ENCODE peak calls at places on chromosome 2, in six cellular contexts. D, Z, T, W, E and R are unnamed samples.

GRCh38 chr2:178804791-178805190 is 2.4 kb downstream of the TTN start:
- DNase-seq in E (no peak), Z (no peak), W (peak), D (no peak), T (no peak), R (peak)

GRCh38 chr2:190340369-190340768 is 3.0 kb upstream of the INPP1 start:
- DNase-seq in D (no peak), E (no peak), W (no peak), T (peak), Z (peak), R (peak)

GRCh38 chr2:97645112-97645699 is 656 bp upstream of the COX5B start:
- DNase-seq in E (no peak), D (no peak), Z (no peak), W (no peak), T (peak), R (no peak)

GRCh38 chr2:226813148-226813701 is 13.6 kb upstream of the IRS1 start:
- DNase-seq in T (peak), W (no peak), D (no peak), E (no peak), Z (peak), R (no peak)

GRCh38 chr2:25215232-25215631 is 46.9 kb upstream of the POMC start:
- DNase-seq in W (no peak), D (no peak), E (no peak), Z (no peak), T (no peak), R (no peak)

GRCh38 chr2:66604911-66605310 is 170.0 kb downstream of the MEIS1 start:
- DNase-seq in W (no peak), D (no peak), Z (no peak), E (no peak), T (no peak), R (no peak)

GRCh38 chr2:239890347-239890746 is 134.8 kb downstream of the NDUFA10 start:
- DNase-seq in Z (no peak), D (no peak), W (no peak), E (no peak), T (peak), R (no peak)

GRCh38 chr2:25228848-25229674 is 60.7 kb upstream of the POMC start:
- DNase-seq in D (peak), W (peak), E (no peak), T (peak), Z (peak), R (peak)

GRCh38 chr2:241878007-241878970 is 8.8 kb downstream of the RTP5 start:
- DNase-seq in W (peak), D (peak), Z (peak), T (peak), E (no peak), R (peak)

GRCh38 chr2:95009009-95009760 is 16.3 kb upstream of the MAL start:
- DNase-seq in Z (no peak), T (no peak), W (no peak), D (no peak), E (no peak), R (no peak)

GRCh38 chr2:230798769-230799399 is 65.9 kb upstream of the ITM2C start:
- DNase-seq in D (peak), W (peak), T (no peak), Z (no peak), E (no peak), R (peak)

GRCh38 chr2:98480598-98480997 is 35.9 kb downstream of the INPP4A start:
- DNase-seq in D (no peak), T (no peak), W (no peak), Z (no peak), E (no peak), R (no peak)

GRCh38 chr2:191302459-191303155 is 57.4 kb downstream of the MYO1B start:
- DNase-seq in W (peak), Z (no peak), D (no peak), T (no peak), E (no peak), R (peak)

GRCh38 chr2:119489232-119489952 is 34.9 kb downstream of the SCTR start:
- DNase-seq in E (no peak), D (peak), Z (no peak), T (no peak), W (no peak), R (no peak)

GRCh38 chr2:66925128-66925527 is 472.0 kb upstream of the ETAA1 start:
- DNase-seq in D (no peak), Z (no peak), W (no peak), E (peak), T (no peak), R (peak)

GRCh38 chr2:15731889-15732271 is 140.2 kb downstream of the DDX1 start:
- DNase-seq in Z (no peak), T (no peak), W (no peak), D (no peak), E (no peak), R (no peak)

GRCh38 chr2:40315684-40316083 is 136.2 kb downstream of the SLC8A1 start:
- DNase-seq in W (no peak), E (peak), D (no peak), Z (no peak), T (no peak), R (peak)

GRCh38 chr2:47058061-47058931 is 96.8 kb downstream of the STPG4 start:
- DNase-seq in W (no peak), T (no peak), D (no peak), Z (no peak), E (no peak), R (peak)

GRCh38 chr2:102369866-102370265 is 14.3 kb downstream of the IL18R1 start:
- DNase-seq in E (no peak), D (no peak), T (no peak), W (no peak), Z (no peak), R (no peak)

GRCh38 chr2:236045264-236046235 is 122.6 kb downstream of the GBX2 start:
- DNase-seq in E (no peak), Z (no peak), W (no peak), T (no peak), D (no peak), R (peak)

GRCh38 chr2:12083081-12083569 is 336.7 kb downstream of the LPIN1 start:
- DNase-seq in E (no peak), Z (no peak), W (no peak), D (no peak), T (peak), R (no peak)

GRCh38 chr2:158189526-158189925 is 87.8 kb downstream of the UPP2 start:
- DNase-seq in W (no peak), E (no peak), D (no peak), Z (no peak), T (no peak), R (no peak)

GRCh38 chr2:224869601-224870000 is 153.4 kb upstream of the CCDC195 start:
- DNase-seq in Z (no peak), D (no peak), T (no peak), E (no peak), W (no peak), R (peak)

GRCh38 chr2:120880381-120880780 is 144.7 kb downstream of the GLI2 start:
- DNase-seq in D (no peak), Z (no peak), T (no peak), E (no peak), W (no peak), R (no peak)

GRCh38 chr2:102112692-102113665 is 29.6 kb upstream of the IL1R1 start:
- DNase-seq in D (no peak), T (no peak), Z (no peak), W (no peak), E (no peak), R (no peak)

GRCh38 chr2:133497261-133497893 is 70.9 kb downstream of the NCKAP5 start:
- DNase-seq in T (peak), W (no peak), D (no peak), Z (no peak), E (peak), R (no peak)

GRCh38 chr2:101625387-101625786 is 72.1 kb upstream of the MAP4K4 start:
- DNase-seq in T (no peak), Z (no peak), E (no peak), W (no peak), D (no peak), R (peak)

GRCh38 chr2:201138401-201138970 is 22.5 kb downstream of the CFLAR start:
- DNase-seq in Z (no peak), D (no peak), W (no peak), T (no peak), E (no peak), R (no peak)

GRCh38 chr2:210584834-210585233 is 28.4 kb downstream of the CPS1 start:
- DNase-seq in D (no peak), T (no peak), W (no peak), Z (no peak), E (no peak), R (peak)

GRCh38 chr2:75180476-75180875 is 18.8 kb downstream of the TACR1 start:
- DNase-seq in Z (no peak), T (no peak), W (no peak), E (no peak), D (no peak), R (no peak)

DNA sequence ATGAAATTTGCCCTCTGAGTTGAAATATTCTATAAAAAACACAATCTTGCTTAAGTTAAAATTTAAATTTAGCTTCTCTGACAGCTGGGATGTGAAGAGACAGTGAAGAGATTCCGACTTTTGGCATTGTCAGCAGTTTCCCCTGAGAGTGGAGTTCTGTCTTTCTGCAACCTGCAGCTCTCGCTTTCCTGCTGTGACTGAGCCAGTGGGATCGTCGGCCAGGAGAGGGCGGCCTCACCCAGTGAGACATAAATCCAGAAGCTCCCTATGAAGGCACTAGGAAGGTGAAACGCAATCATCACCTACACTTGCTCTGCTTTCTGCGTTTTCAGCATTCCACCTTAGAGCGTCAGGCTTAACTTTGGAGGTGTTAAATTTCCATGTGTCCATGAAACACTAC is 75.4 kb upstream of the HNMT start:
- DNase-seq in T (peak), Z (peak), W (peak), D (peak), E (no peak), R (peak)
- TF ChIP-seq CTCF in T (peak), Z (peak), W (peak), D (peak), E (peak), R (peak)

DNA sequence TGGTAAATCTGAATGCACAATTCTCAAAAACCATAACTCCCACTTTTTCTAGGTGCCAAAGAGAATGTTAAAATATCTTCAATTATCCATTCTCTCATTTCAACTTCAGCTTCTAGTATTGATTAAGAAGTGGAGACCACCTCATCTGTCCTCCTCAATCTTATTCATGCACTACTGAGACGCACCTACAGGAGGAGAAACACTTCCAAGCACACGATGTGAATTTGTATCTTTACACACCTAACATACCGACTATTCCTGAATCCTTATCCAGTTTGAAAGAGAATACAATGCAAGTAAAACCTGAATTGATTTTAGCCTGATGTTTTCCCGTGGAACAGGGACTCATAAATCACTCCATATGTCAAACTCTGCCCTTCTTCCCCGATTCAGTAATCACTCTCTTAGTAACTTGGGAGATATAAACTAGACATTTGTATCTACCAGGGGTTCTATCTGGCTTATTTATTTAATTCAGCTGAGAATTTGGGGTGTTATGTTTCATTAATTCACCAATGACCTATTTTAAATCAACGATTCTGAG is 101.0 kb downstream of the MREG start:
- DNase-seq in T (no peak), W (no peak), D (no peak), E (no peak), Z (no peak), R (no peak)
- TF ChIP-seq CTCF in T (peak), W (no peak), D (no peak), E (no peak), Z (peak), R (no peak)

GRCh38 chr2:238587776-238588660 is 161.3 kb downstream of the ASB1 start:
- DNase-seq in Z (no peak), E (no peak), T (no peak), D (no peak), W (no peak), R (no peak)

GRCh38 chr2:238585836-238586821 is 159.4 kb downstream of the ASB1 start:
- DNase-seq in W (no peak), Z (no peak), T (peak), D (no peak), E (no peak), R (no peak)

GRCh38 chr2:238589591-238590460 is 163.1 kb downstream of the ASB1 start:
- DNase-seq in T (peak), W (no peak), D (no peak), Z (no peak), E (no peak), R (no peak)

GRCh38 chr2:238584617-238585016 is 157.9 kb downstream of the ASB1 start:
- DNase-seq in T (no peak), Z (no peak), D (no peak), W (no peak), E (no peak), R (no peak)

GRCh38 chr2:238586931-238587775 is 160.4 kb downstream of the ASB1 start:
- DNase-seq in Z (no peak), D (no peak), T (peak), W (no peak), E (no peak), R (no peak)
- TF ChIP-seq CTCF in Z (no peak), D (no peak), T (no peak), W (no peak), E (no peak), R (no peak)

GRCh38 chr2:194319222-194319992 is 1337.6 kb upstream of the SLC39A10 start:
- DNase-seq in E (no peak), W (no peak), T (peak), Z (peak), D (no peak), R (no peak)
- TF ChIP-seq CTCF in E (no peak), W (no peak), T (peak), Z (peak), D (no peak), R (no peak)

GRCh38 chr2:6073260-6074141 is 381.3 kb downstream of the SOX11 start:
- DNase-seq in T (no peak), D (no peak), Z (no peak), E (peak), W (no peak), R (no peak)
- TF ChIP-seq CTCF in T (no peak), D (no peak), Z (no peak), E (no peak), W (no peak), R (no peak)

DNA sequence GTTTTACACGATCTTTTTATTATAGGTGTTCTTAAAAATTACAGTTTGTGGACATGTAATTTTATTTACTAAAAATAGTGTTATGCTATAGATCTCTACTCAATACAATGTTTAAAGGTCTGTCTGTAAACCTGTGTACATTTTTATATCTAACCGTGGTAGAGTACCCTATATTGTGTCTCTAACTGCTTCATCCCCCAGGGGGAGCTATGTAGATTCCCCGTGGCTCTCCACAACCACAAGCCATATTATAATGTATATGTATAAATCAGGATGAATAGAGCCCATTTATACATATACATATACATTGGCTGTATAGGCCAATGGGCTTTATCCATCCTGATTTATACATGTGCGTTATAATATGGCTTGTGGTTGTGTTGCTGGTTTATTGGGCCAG is 59.4 kb downstream of the ADAM23 start:
- DNase-seq in T (no peak), E (no peak), Z (no peak), D (no peak), W (no peak), R (no peak)
- TF ChIP-seq CTCF in T (peak), E (peak), Z (no peak), D (no peak), W (no peak), R (no peak)

GRCh38 chr2:86518498-86518897 is 44.7 kb downstream of the CHMP3 start:
- DNase-seq in Z (peak), T (no peak), D (no peak), W (no peak), E (no peak), R (no peak)
- TF ChIP-seq CTCF in Z (peak), T (peak), D (no peak), W (peak), E (peak), R (peak)

GRCh38 chr2:174183076-174183475 is 65.3 kb downstream of the OLA1 start:
- DNase-seq in Z (no peak), D (no peak), W (no peak), T (no peak), E (no peak), R (no peak)

GRCh38 chr2:174180837-174181236 is 67.5 kb downstream of the OLA1 start:
- DNase-seq in W (no peak), E (no peak), T (no peak), Z (no peak), D (no peak), R (no peak)

GRCh38 chr2:174176898-174177297 is 71.4 kb downstream of the OLA1 start:
- DNase-seq in Z (no peak), E (no peak), T (no peak), D (no peak), W (no peak), R (peak)

GRCh38 chr2:174181368-174181767 is 67.0 kb downstream of the OLA1 start:
- DNase-seq in W (no peak), E (no peak), T (no peak), D (no peak), Z (no peak), R (no peak)

DNA sequence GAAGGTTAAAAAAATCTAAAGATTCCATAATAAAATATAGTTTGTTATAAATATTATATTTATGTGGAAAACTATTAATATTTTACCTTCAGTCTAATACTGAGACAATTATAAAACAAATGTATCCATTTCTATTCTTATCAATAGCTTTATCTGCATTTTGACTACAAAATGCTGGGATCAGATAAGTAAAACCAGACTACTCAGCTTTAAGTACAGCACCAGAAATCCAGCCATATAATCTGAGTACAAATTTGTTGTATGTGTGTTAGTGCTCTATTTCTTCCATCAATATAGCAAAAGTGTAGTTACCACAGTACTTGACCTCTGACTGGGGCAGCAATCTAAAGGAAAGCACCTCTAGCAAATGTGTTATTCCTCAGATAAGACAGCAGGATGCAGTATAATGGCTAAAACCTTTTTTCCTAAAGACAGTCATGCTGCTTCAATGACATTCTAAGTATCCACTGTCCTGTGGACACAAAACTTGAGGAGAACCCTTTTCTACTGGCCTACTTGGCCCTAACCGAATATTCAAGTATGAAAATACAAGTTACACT is 68.1 kb downstream of the OLA1 start:
- DNase-seq in W (no peak), D (no peak), T (no peak), Z (no peak), E (no peak), R (peak)
- TF ChIP-seq CTCF in W (no peak), D (no peak), T (peak), Z (no peak), E (no peak), R (no peak)